ENCODE peak calls at places on chromosomes 13 and 19, in seven cellular contexts. Y is stimulated activated CD8-positive, alpha-beta memory T cell treated with anti-CD3 and anti-CD28 coated beads, Interleukin-12 subunit alpha, Interleukin-12 subunit beta, amount 100 ng/mL, for 1 hour; L is anterior cingulate cortex; C is progenitor cell of endocrine pancreas; K is activated CD8-positive, alpha-beta memory T cell treated with anti-CD3 and anti-CD28 coated beads for 4 hours; R is memory B cell; D is WTC11. Q is an unnamed sample.

GRCh38 chr19:48954595-48955307 is at the start of gene BAX:
- DNase-seq in R (peak), C (peak), Y (peak), D (peak), K (peak), L (peak), Q (peak)

GRCh38 chr19:18280247-18281081 is 958 bp downstream of the JUND start:
- DNase-seq in Y (peak), L (peak), K (peak), C (peak), R (peak), D (peak), Q (no peak)

GRCh38 chr13:87999791-88000190 is 328.6 kb downstream of the SLITRK5 start:
- DNase-seq in L (no peak), K (no peak), D (no peak), C (no peak), R (no peak), Y (no peak), Q (no peak)

GRCh38 chr13:93226065-93226622 is 463 bp upstream of the GPC6 start:
- DNase-seq in L (no peak), K (no peak), D (no peak), C (no peak), Y (no peak), R (no peak), Q (no peak)

GRCh38 chr13:88063741-88064140 is 392.6 kb downstream of the SLITRK5 start:
- DNase-seq in K (no peak), C (no peak), Y (no peak), R (no peak), L (no peak), D (no peak), Q (no peak)

GRCh38 chr13:79194272-79194671 is 211.8 kb downstream of the RBM26 start:
- DNase-seq in L (no peak), C (no peak), D (no peak), Y (no peak), R (peak), K (peak), Q (no peak)

GRCh38 chr19:14437578-14438140 is 4.6 kb downstream of the PKN1 start:
- DNase-seq in K (no peak), C (no peak), R (no peak), L (no peak), D (no peak), Y (no peak), Q (no peak)

GRCh38 chr13:101202590-101202989 is 213.7 kb downstream of the NALCN start:
- DNase-seq in K (no peak), C (no peak), Y (no peak), L (no peak), D (peak), R (no peak), Q (no peak)

GRCh38 chr13:107113387-107113786 is 545.5 kb upstream of the ARGLU1 start:
- DNase-seq in K (no peak), D (no peak), L (no peak), R (no peak), Y (no peak), C (no peak), Q (no peak)